ENCODE peak calls at places on chromosomes 3 and 15, in seven cellular contexts. One of them, this sample, is unnamed.

GRCh38 chr15:80931721-80932609 is 57.7 kb downstream of the MESD start:
- DNase-seq in neuronal stem cell: no peak
- DNase-seq in H9: no peak
- DNase-seq in mesenchymal stem cell: peak
- DNase-seq in mesendoderm: no peak
- DNase-seq in H1: no peak
- DNase-seq in trophoblast cell: peak
- DNase-seq in this sample: no peak

GRCh38 chr15:74955796-74956647 is 550 bp downstream of the RPP25 start:
- DNase-seq in neuronal stem cell: peak
- DNase-seq in H9: peak
- DNase-seq in mesenchymal stem cell: peak
- DNase-seq in mesendoderm: peak
- DNase-seq in H1: peak
- DNase-seq in trophoblast cell: peak
- DNase-seq in this sample: peak

GRCh38 chr3:162391301-162391700 is 894.7 kb downstream of the OTOL1 start:
- DNase-seq in neuronal stem cell: no peak
- DNase-seq in H9: no peak
- DNase-seq in mesenchymal stem cell: peak
- DNase-seq in mesendoderm: no peak
- DNase-seq in H1: no peak
- DNase-seq in trophoblast cell: peak
- DNase-seq in this sample: peak

GRCh38 chr15:68818671-68819450 is 1.8 kb downstream of the ANP32A start:
- DNase-seq in neuronal stem cell: peak
- DNase-seq in H9: no peak
- DNase-seq in mesenchymal stem cell: peak
- DNase-seq in mesendoderm: peak
- DNase-seq in H1: peak
- DNase-seq in trophoblast cell: peak
- DNase-seq in this sample: no peak

GRCh38 chr15:52511084-52511483 is 17.6 kb downstream of the MYO5A start:
- DNase-seq in neuronal stem cell: no peak
- DNase-seq in H9: no peak
- DNase-seq in mesenchymal stem cell: no peak
- DNase-seq in mesendoderm: no peak
- DNase-seq in H1: no peak
- DNase-seq in trophoblast cell: no peak
- DNase-seq in this sample: no peak

GRCh38 chr15:31438601-31439265 is 112.1 kb downstream of the KLF13 start:
- DNase-seq in neuronal stem cell: no peak
- DNase-seq in H9: no peak
- DNase-seq in mesenchymal stem cell: no peak
- DNase-seq in mesendoderm: peak
- DNase-seq in H1: no peak
- DNase-seq in trophoblast cell: no peak
- DNase-seq in this sample: no peak

GRCh38 chr3:194344012-194344411 is 7.1 kb downstream of the CPN2 start:
- DNase-seq in neuronal stem cell: peak
- DNase-seq in H9: peak
- DNase-seq in mesenchymal stem cell: peak
- DNase-seq in mesendoderm: peak
- DNase-seq in H1: peak
- DNase-seq in trophoblast cell: peak
- DNase-seq in this sample: peak

GRCh38 chr15:55774113-55774970 is 31.4 kb upstream of the PRTG start:
- DNase-seq in neuronal stem cell: peak
- DNase-seq in H9: peak
- DNase-seq in mesenchymal stem cell: peak
- DNase-seq in mesendoderm: peak
- DNase-seq in H1: peak
- DNase-seq in trophoblast cell: peak
- DNase-seq in this sample: peak

GRCh38 chr3:18648868-18649450 is 223.8 kb upstream of the SATB1 start:
- DNase-seq in neuronal stem cell: no peak
- DNase-seq in H9: no peak
- DNase-seq in mesenchymal stem cell: no peak
- DNase-seq in mesendoderm: no peak
- DNase-seq in H1: no peak
- DNase-seq in trophoblast cell: no peak
- DNase-seq in this sample: no peak

GRCh38 chr3:43087249-43087776 is 18.6 kb downstream of the POMGNT2 start:
- DNase-seq in neuronal stem cell: no peak
- DNase-seq in H9: no peak
- DNase-seq in mesenchymal stem cell: no peak
- DNase-seq in mesendoderm: peak
- DNase-seq in H1: no peak
- DNase-seq in trophoblast cell: peak
- DNase-seq in this sample: no peak

GRCh38 chr3:128311441-128311844 is 155.2 kb downstream of the DNAJB8 start:
- DNase-seq in neuronal stem cell: no peak
- DNase-seq in H9: peak
- DNase-seq in mesenchymal stem cell: no peak
- DNase-seq in mesendoderm: no peak
- DNase-seq in H1: peak
- DNase-seq in trophoblast cell: no peak
- DNase-seq in this sample: no peak

GRCh38 chr3:66113542-66113941 is 74.8 kb upstream of the MAGI1 start:
- DNase-seq in neuronal stem cell: no peak
- DNase-seq in H9: no peak
- DNase-seq in mesenchymal stem cell: no peak
- DNase-seq in mesendoderm: no peak
- DNase-seq in H1: no peak
- DNase-seq in trophoblast cell: no peak
- DNase-seq in this sample: no peak

GRCh38 chr15:99438691-99439523 is 126.9 kb upstream of the MEF2A start:
- DNase-seq in neuronal stem cell: no peak
- DNase-seq in H9: peak
- DNase-seq in mesenchymal stem cell: peak
- DNase-seq in mesendoderm: no peak
- DNase-seq in H1: peak
- DNase-seq in trophoblast cell: no peak
- DNase-seq in this sample: no peak

GRCh38 chr3:23981136-23981535 is 36.0 kb downstream of the NR1D2 start:
- DNase-seq in neuronal stem cell: no peak
- DNase-seq in H9: no peak
- DNase-seq in mesenchymal stem cell: no peak
- DNase-seq in mesendoderm: no peak
- DNase-seq in H1: no peak
- DNase-seq in trophoblast cell: no peak
- DNase-seq in this sample: no peak

GRCh38 chr3:73540969-73541740 is 83.6 kb downstream of the PDZRN3 start:
- DNase-seq in neuronal stem cell: no peak
- DNase-seq in H9: no peak
- DNase-seq in mesenchymal stem cell: no peak
- DNase-seq in mesendoderm: no peak
- DNase-seq in H1: no peak
- DNase-seq in trophoblast cell: peak
- DNase-seq in this sample: peak

GRCh38 chr3:152058906-152059305 is 185.5 kb downstream of the SUCNR1 start:
- DNase-seq in neuronal stem cell: no peak
- DNase-seq in H9: no peak
- DNase-seq in mesenchymal stem cell: no peak
- DNase-seq in mesendoderm: no peak
- DNase-seq in H1: no peak
- DNase-seq in trophoblast cell: no peak
- DNase-seq in this sample: peak

GRCh38 chr3:112813723-112814171 is 32.9 kb downstream of the CD200R1L start:
- DNase-seq in neuronal stem cell: no peak
- DNase-seq in H9: no peak
- DNase-seq in mesenchymal stem cell: peak
- DNase-seq in mesendoderm: peak
- DNase-seq in H1: no peak
- DNase-seq in trophoblast cell: peak
- DNase-seq in this sample: peak

GRCh38 chr15:70248116-70249025 is 150.7 kb upstream of the TLE3 start:
- DNase-seq in neuronal stem cell: no peak
- DNase-seq in H9: peak
- DNase-seq in mesenchymal stem cell: no peak
- DNase-seq in mesendoderm: peak
- DNase-seq in H1: no peak
- DNase-seq in trophoblast cell: no peak
- DNase-seq in this sample: no peak

GRCh38 chr15:100602822-100603393 is 519 bp downstream of the ASB7 start:
- DNase-seq in neuronal stem cell: no peak
- DNase-seq in H9: peak
- DNase-seq in mesenchymal stem cell: peak
- DNase-seq in mesendoderm: peak
- DNase-seq in H1: peak
- DNase-seq in trophoblast cell: peak
- DNase-seq in this sample: peak

GRCh38 chr3:173743111-173743510 is 345.6 kb downstream of the NLGN1 start:
- DNase-seq in neuronal stem cell: no peak
- DNase-seq in H9: no peak
- DNase-seq in mesenchymal stem cell: no peak
- DNase-seq in mesendoderm: no peak
- DNase-seq in H1: no peak
- DNase-seq in trophoblast cell: no peak
- DNase-seq in this sample: peak

GRCh38 chr3:189041482-189042090 is 130.2 kb upstream of the TPRG1 start:
- DNase-seq in neuronal stem cell: peak
- DNase-seq in H9: peak
- DNase-seq in mesenchymal stem cell: peak
- DNase-seq in mesendoderm: peak
- DNase-seq in H1: peak
- DNase-seq in trophoblast cell: peak
- DNase-seq in this sample: peak

DNA sequence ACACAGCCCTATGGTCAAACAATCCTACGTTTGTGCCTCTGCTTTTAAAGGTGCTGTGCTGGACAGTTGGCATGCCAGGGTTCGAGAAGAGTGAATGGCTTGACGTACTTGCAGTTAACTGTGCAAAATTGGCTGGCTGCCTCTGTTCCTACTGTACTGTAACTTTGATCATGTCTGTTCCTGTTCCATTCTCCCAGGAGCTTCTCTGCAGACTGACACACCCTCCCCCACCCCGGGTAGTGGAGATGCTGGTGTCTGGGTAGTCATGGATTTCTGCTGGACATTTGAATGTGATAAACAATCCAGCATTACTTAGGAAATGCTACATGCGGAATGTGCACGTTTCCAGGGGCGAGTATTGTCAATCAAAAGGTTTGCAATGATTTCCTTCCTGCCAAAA is 6.5 kb upstream of the VILL start:
- DNase-seq in neuronal stem cell: no peak
- DNase-seq in H9: no peak
- DNase-seq in mesenchymal stem cell: no peak
- DNase-seq in mesendoderm: no peak
- DNase-seq in H1: no peak
- DNase-seq in trophoblast cell: no peak
- DNase-seq in this sample: no peak
- H3K4ac ChIP-seq in neuronal stem cell: no peak
- H3K4ac ChIP-seq in H9: no peak
- H3K4ac ChIP-seq in mesenchymal stem cell: no peak
- H3K4ac ChIP-seq in mesendoderm: no peak
- H3K4ac ChIP-seq in H1: no peak
- H3K4ac ChIP-seq in trophoblast cell: no peak
- H3K4ac ChIP-seq in this sample: no peak

GRCh38 chr15:92091155-92091734 is 237.7 kb downstream of the SLCO3A1 start:
- DNase-seq in neuronal stem cell: peak
- DNase-seq in H9: peak
- DNase-seq in mesenchymal stem cell: no peak
- DNase-seq in mesendoderm: peak
- DNase-seq in H1: peak
- DNase-seq in trophoblast cell: peak
- DNase-seq in this sample: peak
- H3K4ac ChIP-seq in neuronal stem cell: no peak
- H3K4ac ChIP-seq in H9: no peak
- H3K4ac ChIP-seq in mesenchymal stem cell: no peak
- H3K4ac ChIP-seq in mesendoderm: no peak
- H3K4ac ChIP-seq in H1: no peak
- H3K4ac ChIP-seq in trophoblast cell: no peak
- H3K4ac ChIP-seq in this sample: no peak

GRCh38 chr15:84740691-84741090 is 7.7 kb upstream of the ZNF592 start:
- DNase-seq in neuronal stem cell: no peak
- DNase-seq in H9: no peak
- DNase-seq in mesenchymal stem cell: no peak
- DNase-seq in mesendoderm: no peak
- DNase-seq in H1: no peak
- DNase-seq in trophoblast cell: no peak
- DNase-seq in this sample: no peak
- H3K4ac ChIP-seq in neuronal stem cell: no peak
- H3K4ac ChIP-seq in H9: no peak
- H3K4ac ChIP-seq in mesenchymal stem cell: no peak
- H3K4ac ChIP-seq in mesendoderm: no peak
- H3K4ac ChIP-seq in H1: no peak
- H3K4ac ChIP-seq in trophoblast cell: no peak
- H3K4ac ChIP-seq in this sample: no peak

GRCh38 chr15:34808016-34808415 is 12.7 kb upstream of the ACTC1 start:
- DNase-seq in neuronal stem cell: no peak
- DNase-seq in H9: no peak
- DNase-seq in mesenchymal stem cell: peak
- DNase-seq in mesendoderm: no peak
- DNase-seq in H1: no peak
- DNase-seq in trophoblast cell: no peak
- DNase-seq in this sample: peak
- H3K4ac ChIP-seq in neuronal stem cell: no peak
- H3K4ac ChIP-seq in H9: no peak
- H3K4ac ChIP-seq in mesenchymal stem cell: no peak
- H3K4ac ChIP-seq in mesendoderm: no peak
- H3K4ac ChIP-seq in H1: no peak
- H3K4ac ChIP-seq in trophoblast cell: peak
- H3K4ac ChIP-seq in this sample: peak

DNA sequence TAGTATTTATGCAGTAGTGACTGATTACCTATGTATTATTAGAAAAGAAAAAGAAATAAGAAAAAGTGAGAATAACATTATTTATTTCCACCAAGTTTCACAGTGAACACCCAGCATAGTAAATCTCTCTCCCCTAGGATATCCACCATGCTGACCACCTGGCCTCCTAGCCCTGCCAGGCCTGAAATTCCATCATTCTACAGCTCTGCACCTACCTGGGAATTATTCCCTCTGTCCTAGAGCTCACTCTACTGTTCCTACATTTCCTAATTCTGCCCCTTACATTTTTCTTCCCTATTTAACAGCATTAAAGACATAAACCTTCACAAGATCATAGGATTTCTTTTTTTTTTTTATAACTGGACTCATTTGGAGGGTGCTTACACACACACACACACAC is 525.3 kb upstream of the PPP2R3A start:
- DNase-seq in neuronal stem cell: no peak
- DNase-seq in H9: no peak
- DNase-seq in mesenchymal stem cell: no peak
- DNase-seq in mesendoderm: no peak
- DNase-seq in H1: no peak
- DNase-seq in trophoblast cell: no peak
- DNase-seq in this sample: no peak
- H3K4ac ChIP-seq in neuronal stem cell: no peak
- H3K4ac ChIP-seq in H9: no peak
- H3K4ac ChIP-seq in mesenchymal stem cell: no peak
- H3K4ac ChIP-seq in mesendoderm: no peak
- H3K4ac ChIP-seq in H1: no peak
- H3K4ac ChIP-seq in trophoblast cell: no peak
- H3K4ac ChIP-seq in this sample: no peak